ENCODE peak calls at places on chromosomes 7 and 10, in five cellular contexts. G is small intestine, U is Panc1, R is cardiac fibroblast, J is neural progenitor cell. E is an unnamed sample.

GRCh38 chr7:96508371-96508770 is 186.5 kb upstream of the SLC25A13 start:
- DNase-seq in G (no peak), U (no peak), R (peak), J (no peak), E (no peak)

GRCh38 chr7:44348300-44348699 is 22.9 kb upstream of the CAMK2B start:
- DNase-seq in G (no peak), U (no peak), R (peak), J (peak), E (no peak)

GRCh38 chr7:159067870-159068787 is 76.5 kb downstream of the VIPR2 start:
- DNase-seq in G (peak), U (no peak), R (peak), J (no peak), E (peak)

GRCh38 chr10:3077506-3077905 is 10.2 kb downstream of the PFKP start:
- DNase-seq in G (no peak), U (no peak), R (no peak), J (no peak), E (no peak)

GRCh38 chr7:74094224-74095095 is 10.9 kb downstream of the LIMK1 start:
- DNase-seq in G (peak), U (peak), R (peak), J (peak), E (peak)

GRCh38 chr10:103895458-103896186 is 22.4 kb downstream of the STN1 start:
- DNase-seq in G (no peak), U (peak), R (peak), J (no peak), E (no peak)

GRCh38 chr10:106920538-106920937 is 244.0 kb downstream of the SORCS1 start:
- DNase-seq in G (no peak), U (no peak), R (no peak), J (no peak), E (no peak)

GRCh38 chr7:98202367-98203195 is 8.7 kb upstream of the BHLHA15 start:
- DNase-seq in G (peak), U (no peak), R (no peak), J (no peak), E (no peak)

GRCh38 chr10:32245760-32246159 is 101.2 kb downstream of the EPC1 start:
- DNase-seq in G (peak), U (no peak), R (no peak), J (no peak), E (no peak)

GRCh38 chr10:6185039-6185716 is 17.6 kb upstream of the PFKFB3 start:
- DNase-seq in G (no peak), U (no peak), R (no peak), J (peak), E (no peak)

GRCh38 chr7:122014697-122015096 is 129.4 kb downstream of the AASS start:
- DNase-seq in G (no peak), U (no peak), R (peak), J (no peak), E (no peak)

GRCh38 chr10:75099952-75100763 is 11.3 kb upstream of the SAMD8 start:
- DNase-seq in G (peak), U (no peak), R (peak), J (peak), E (peak)

GRCh38 chr7:73606801-73607691 is 17.3 kb downstream of the MLXIPL start:
- DNase-seq in G (no peak), U (no peak), R (peak), J (peak), E (peak)

GRCh38 chr10:88949051-88949450 is 3.5 kb downstream of the ACTA2 start:
- DNase-seq in G (no peak), U (no peak), R (no peak), J (no peak), E (no peak)

GRCh38 chr10:4810093-4810492 is 15.9 kb upstream of the AKR1E2 start:
- DNase-seq in G (no peak), U (no peak), R (peak), J (no peak), E (no peak)

GRCh38 chr10:66822801-66823200 is 103.0 kb upstream of the LRRTM3 start:
- DNase-seq in G (no peak), U (no peak), R (no peak), J (peak), E (no peak)

GRCh38 chr7:81604808-81605174 is 165.1 kb downstream of the HGF start:
- DNase-seq in G (no peak), U (no peak), R (no peak), J (no peak), E (no peak)

GRCh38 chr7:142854505-142855400 is at the start of gene EPHB6:
- DNase-seq in G (peak), U (no peak), R (peak), J (peak), E (peak)

GRCh38 chr10:103983367-103983911 is 16.5 kb downstream of the SLK start:
- DNase-seq in G (peak), U (no peak), R (peak), J (no peak), E (no peak)

DNA sequence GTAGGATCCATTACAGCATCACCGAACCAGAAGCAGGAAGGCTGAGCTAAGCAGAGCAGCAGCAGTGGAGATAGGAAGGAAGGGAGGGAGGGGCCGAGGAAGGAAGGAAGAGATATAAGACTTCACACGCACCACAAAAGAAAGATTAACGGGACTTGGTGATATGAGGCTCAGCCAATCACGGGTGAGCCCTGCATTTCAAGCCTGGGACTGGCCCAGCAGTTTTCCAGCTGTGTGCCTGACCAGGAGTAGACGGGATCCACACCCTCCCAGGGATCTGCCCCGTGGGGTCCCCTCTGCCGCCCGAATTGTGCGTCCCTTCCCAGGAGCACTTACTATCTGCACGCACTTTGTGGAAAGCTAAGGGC is 16.2 kb downstream of the ATG9B start:
- DNase-seq in G (no peak), U (no peak), R (no peak), J (no peak), E (peak)
- H3K4me3 ChIP-seq in G (no peak), U (peak), R (no peak), J (no peak), E (no peak)

DNA sequence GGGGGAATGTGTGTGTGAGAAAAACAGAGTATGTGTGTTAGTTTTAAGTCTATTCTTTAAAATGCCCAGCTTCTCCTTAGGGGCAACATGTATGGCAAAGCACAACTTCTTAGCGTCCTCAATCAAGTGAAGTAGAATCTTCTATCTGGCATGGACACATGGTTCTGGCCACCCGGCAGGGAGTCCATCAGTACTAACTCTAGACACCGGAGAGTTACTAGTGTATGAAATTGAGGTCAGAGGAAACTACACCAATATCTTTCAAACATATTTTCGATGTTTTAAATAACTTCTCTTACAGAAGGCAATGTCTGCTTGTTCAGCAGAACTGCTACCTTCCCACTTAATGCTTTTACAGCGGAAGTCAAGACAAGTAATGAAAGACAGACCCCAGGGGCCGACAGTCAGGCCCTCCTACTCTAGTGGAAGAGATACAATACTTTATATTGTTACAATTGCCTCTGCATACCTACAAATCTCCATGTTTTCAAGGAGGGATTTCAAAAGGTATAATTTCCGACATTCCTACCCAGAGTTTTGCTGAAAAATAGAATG is 89.8 kb downstream of the RNF216 start:
- DNase-seq in G (no peak), U (no peak), R (peak), J (no peak), E (no peak)
- H3K4me3 ChIP-seq in G (no peak), U (no peak), R (no peak), J (no peak), E (peak)

GRCh38 chr7:486216-486743 is 33.4 kb downstream of the PDGFA start:
- DNase-seq in G (no peak), U (no peak), R (no peak), J (no peak), E (no peak)
- H3K4me3 ChIP-seq in G (no peak), U (no peak), R (no peak), J (no peak), E (no peak)

GRCh38 chr7:84022009-84022408 is 172.6 kb downstream of the SEMA3A start:
- DNase-seq in G (no peak), U (no peak), R (no peak), J (no peak), E (no peak)

GRCh38 chr7:84027678-84028077 is 166.9 kb downstream of the SEMA3A start:
- DNase-seq in G (no peak), U (no peak), R (no peak), J (no peak), E (no peak)

GRCh38 chr7:84021292-84021898 is 173.2 kb downstream of the SEMA3A start:
- DNase-seq in G (no peak), U (no peak), R (peak), J (no peak), E (no peak)

GRCh38 chr7:84025332-84025927 is 169.2 kb downstream of the SEMA3A start:
- DNase-seq in G (peak), U (peak), R (peak), J (peak), E (peak)

GRCh38 chr7:84022686-84023308 is 171.8 kb downstream of the SEMA3A start:
- DNase-seq in G (peak), U (peak), R (no peak), J (no peak), E (no peak)
- H3K4me3 ChIP-seq in G (no peak), U (no peak), R (no peak), J (no peak), E (no peak)